ENCODE peak calls at places on chromosomes 4 and X, in five cellular contexts. S, A, O, R and J are unnamed samples.

GRCh38 chr4:56972832-56973231 is 4.6 kb downstream of the NOA1 start:
- DNase-seq in S (no peak), A (no peak), O (no peak), R (no peak), J (no peak)

GRCh38 chr4:82201303-82201702 is 172.5 kb downstream of the HNRNPD start:
- DNase-seq in S (no peak), A (no peak), O (no peak), R (no peak), J (no peak)

GRCh38 chr4:54745031-54745770 is 87.4 kb downstream of the KIT start:
- DNase-seq in S (no peak), A (no peak), O (no peak), R (no peak), J (no peak)

GRCh38 chrX:69195197-69195596 is 29.9 kb upstream of the PJA1 start:
- DNase-seq in S (no peak), A (no peak), O (no peak), R (no peak), J (no peak)

GRCh38 chrX:131728295-131729145 is 184.6 kb downstream of the OR13H1 start:
- DNase-seq in S (no peak), A (no peak), O (peak), R (peak), J (no peak)

GRCh38 chr4:1305261-1305711 is 15.6 kb downstream of the MAEA start:
- DNase-seq in S (no peak), A (no peak), O (no peak), R (peak), J (no peak)

GRCh38 chr4:40194602-40195161 is 2.1 kb upstream of the RHOH start:
- DNase-seq in S (peak), A (no peak), O (no peak), R (no peak), J (no peak)

GRCh38 chr4:142883433-142883832 is 37.3 kb upstream of the INPP4B start:
- DNase-seq in S (no peak), A (no peak), O (no peak), R (no peak), J (no peak)

GRCh38 chrX:69388526-69388925 is 115.6 kb upstream of the NALF2 start:
- DNase-seq in S (no peak), A (no peak), O (no peak), R (no peak), J (no peak)

GRCh38 chr4:46123872-46124755 is at the start of gene GABRG1:
- DNase-seq in S (no peak), A (no peak), O (no peak), R (no peak), J (no peak)

GRCh38 chrX:69066021-69066757 is 99.1 kb downstream of the PJA1 start:
- DNase-seq in S (no peak), A (no peak), O (no peak), R (peak), J (no peak)

GRCh38 chrX:46446727-46447378 is 98.4 kb downstream of the ZNF674 start:
- DNase-seq in S (peak), A (peak), O (peak), R (peak), J (peak)

GRCh38 chr4:99471349-99471748 is 36.2 kb upstream of the ADH7 start:
- DNase-seq in S (no peak), A (no peak), O (no peak), R (no peak), J (no peak)

GRCh38 chrX:115650916-115651315 is 89.9 kb downstream of the PLS3 start:
- DNase-seq in S (no peak), A (no peak), O (peak), R (peak), J (no peak)

GRCh38 chr4:146472404-146472803 is 49.3 kb downstream of the SLC10A7 start:
- DNase-seq in S (no peak), A (no peak), O (no peak), R (no peak), J (no peak)

GRCh38 chr4:82770607-82771006 is 28.0 kb downstream of the SCD5 start:
- DNase-seq in S (no peak), A (no peak), O (no peak), R (no peak), J (no peak)

GRCh38 chr4:19026281-19026680 is 1004.7 kb upstream of the LCORL start:
- DNase-seq in S (no peak), A (no peak), O (no peak), R (no peak), J (no peak)

GRCh38 chr4:629636-629915 is 4.2 kb downstream of the PDE6B start:
- DNase-seq in S (no peak), A (no peak), O (no peak), R (no peak), J (no peak)

GRCh38 chr4:78644744-78645330 is 93.3 kb downstream of the ANXA3 start:
- DNase-seq in S (no peak), A (no peak), O (peak), R (peak), J (peak)

GRCh38 chr4:33255507-33255906 is 2535.3 kb downstream of the PCDH7 start:
- DNase-seq in S (no peak), A (no peak), O (no peak), R (no peak), J (no peak)

GRCh38 chrX:132592880-132593279 is 104.0 kb upstream of the MBNL3 start:
- DNase-seq in S (no peak), A (no peak), O (peak), R (no peak), J (no peak)

GRCh38 chrX:63581390-63581789 is 203.6 kb downstream of the ARHGEF9 start:
- DNase-seq in S (no peak), A (no peak), O (no peak), R (no peak), J (no peak)

GRCh38 chr4:7928711-7929505 is 10.8 kb downstream of the AFAP1 start:
- DNase-seq in S (no peak), A (no peak), O (no peak), R (no peak), J (no peak)

GRCh38 chr4:128961405-128961804 is 131.9 kb downstream of the SCLT1 start:
- DNase-seq in S (no peak), A (no peak), O (no peak), R (no peak), J (no peak)

GRCh38 chr4:86762649-86763048 is 86.5 kb downstream of the SLC10A6 start:
- DNase-seq in S (no peak), A (no peak), O (no peak), R (no peak), J (no peak)

GRCh38 chrX:19593684-19594083 is 78.4 kb upstream of the MAP3K15 start:
- DNase-seq in S (no peak), A (no peak), O (peak), R (no peak), J (no peak)

GRCh38 chr4:103032575-103032974 is 13.1 kb upstream of the SLC9B1 start:
- DNase-seq in S (no peak), A (no peak), O (peak), R (no peak), J (no peak)

GRCh38 chr4:143241892-143242291 is 57.2 kb downstream of the USP38 start:
- DNase-seq in S (no peak), A (no peak), O (no peak), R (no peak), J (no peak)

GRCh38 chr4:76543378-76543777 is 108.3 kb downstream of the SHROOM3 start:
- DNase-seq in S (no peak), A (no peak), O (no peak), R (no peak), J (no peak)

GRCh38 chrX:112695494-112695893 is 15.8 kb upstream of the LHFPL1 start:
- DNase-seq in S (no peak), A (no peak), O (no peak), R (no peak), J (no peak)

GRCh38 chrX:69264134-69264533 is 98.9 kb upstream of the PJA1 start:
- DNase-seq in S (no peak), A (no peak), O (no peak), R (no peak), J (no peak)

GRCh38 chr4:2689825-2690700 is 66.1 kb downstream of the TNIP2 start:
- DNase-seq in S (peak), A (no peak), O (no peak), R (peak), J (no peak)